ENCODE peak calls at places on chromosomes 4 and X, in seven cellular contexts. One of them, this sample, is unnamed.

GRCh38 chr4:168863719-168864632 is 146.1 kb downstream of the CBR4 start:
- DNase-seq in LoVo: no peak
- DNase-seq in NCI-H510A: no peak
- DNase-seq in NCI-H345: no peak
- DNase-seq in neural progenitor cell: no peak
- DNase-seq in naive B cell: no peak
- DNase-seq in brain microvascular endothelial cell: no peak
- DNase-seq in this sample: no peak

GRCh38 chrX:1400049-1400448 is 8.1 kb upstream of the SLC25A6 start:
- DNase-seq in LoVo: no peak
- DNase-seq in NCI-H510A: no peak
- DNase-seq in NCI-H345: no peak
- DNase-seq in neural progenitor cell: no peak
- DNase-seq in naive B cell: no peak
- DNase-seq in brain microvascular endothelial cell: no peak
- DNase-seq in this sample: no peak

GRCh38 chrX:75623535-75623934 is 100.7 kb upstream of the ZDHHC15 start:
- DNase-seq in LoVo: no peak
- DNase-seq in NCI-H510A: no peak
- DNase-seq in NCI-H345: peak
- DNase-seq in neural progenitor cell: peak
- DNase-seq in naive B cell: no peak
- DNase-seq in brain microvascular endothelial cell: no peak
- DNase-seq in this sample: no peak

GRCh38 chr4:101730291-101731117 is 60.0 kb upstream of the BANK1 start:
- DNase-seq in LoVo: peak
- DNase-seq in NCI-H510A: peak
- DNase-seq in NCI-H345: peak
- DNase-seq in neural progenitor cell: peak
- DNase-seq in naive B cell: peak
- DNase-seq in brain microvascular endothelial cell: peak
- DNase-seq in this sample: peak

GRCh38 chrX:12419591-12419990 is 281.3 kb downstream of the FRMPD4 start:
- DNase-seq in LoVo: no peak
- DNase-seq in NCI-H510A: no peak
- DNase-seq in NCI-H345: no peak
- DNase-seq in neural progenitor cell: no peak
- DNase-seq in naive B cell: no peak
- DNase-seq in brain microvascular endothelial cell: no peak
- DNase-seq in this sample: no peak

GRCh38 chrX:39164212-39164611 is 363.0 kb downstream of the MID1IP1 start:
- DNase-seq in LoVo: no peak
- DNase-seq in NCI-H510A: no peak
- DNase-seq in NCI-H345: no peak
- DNase-seq in neural progenitor cell: no peak
- DNase-seq in naive B cell: no peak
- DNase-seq in brain microvascular endothelial cell: no peak
- DNase-seq in this sample: no peak

GRCh38 chr4:39032218-39033085 is at the start of gene TMEM156:
- DNase-seq in LoVo: no peak
- DNase-seq in NCI-H510A: no peak
- DNase-seq in NCI-H345: peak
- DNase-seq in neural progenitor cell: no peak
- DNase-seq in naive B cell: peak
- DNase-seq in brain microvascular endothelial cell: peak
- DNase-seq in this sample: no peak

GRCh38 chrX:131752493-131753198 is 208.8 kb downstream of the OR13H1 start:
- DNase-seq in LoVo: no peak
- DNase-seq in NCI-H510A: no peak
- DNase-seq in NCI-H345: peak
- DNase-seq in neural progenitor cell: no peak
- DNase-seq in naive B cell: peak
- DNase-seq in brain microvascular endothelial cell: peak
- DNase-seq in this sample: no peak

GRCh38 chrX:1162119-1162916 is 50.1 kb downstream of the CRLF2 start:
- DNase-seq in LoVo: no peak
- DNase-seq in NCI-H510A: no peak
- DNase-seq in NCI-H345: no peak
- DNase-seq in neural progenitor cell: no peak
- DNase-seq in naive B cell: no peak
- DNase-seq in brain microvascular endothelial cell: no peak
- DNase-seq in this sample: no peak

This sample was measured in NCI-H1436.